ENCODE peak calls at places on chromosome 21, in eight cellular contexts. Q is suprapubic skin, E is breast epithelium, Y is HCT116, L is stomach, M is prostate gland, Z is GM12878, N is transverse colon. K is an unnamed sample.

GRCh38 chr21:32413697-32414578 is 1.4 kb downstream of the EVA1C start:
- DNase-seq in Q (peak; percentile 62), Y (no peak), Z (no peak), E (no peak), M (peak; percentile 39), N (peak; percentile 21), L (no peak), K (no peak)

GRCh38 chr21:38797470-38797869 is 8.3 kb upstream of the ETS2 start:
- DNase-seq in N (peak; percentile 61), L (no peak), Q (no peak), Z (no peak), E (no peak), M (no peak), Y (peak; percentile 65), K (no peak)

GRCh38 chr21:23601549-23601948 is 2005.7 kb downstream of the MRPL39 start:
- DNase-seq in L (no peak), Z (no peak), Q (no peak), M (no peak), N (no peak), Y (no peak), E (no peak), K (no peak)

GRCh38 chr21:37578471-37579126 is 212.0 kb downstream of the DYRK1A start:
- DNase-seq in Z (no peak), M (no peak), Y (no peak), Q (no peak), N (no peak), L (no peak), E (no peak), K (no peak)

GRCh38 chr21:38269567-38269917 is 12.8 kb downstream of the KCNJ15 start:
- DNase-seq in L (no peak), Y (no peak), Z (peak; percentile 87), Q (no peak), M (no peak), E (no peak), N (no peak), K (no peak)

GRCh38 chr21:14543983-14544382 is 2.1 kb downstream of the SAMSN1 start:
- DNase-seq in N (no peak), Y (no peak), L (no peak), Z (no peak), M (no peak), Q (no peak), E (no peak), K (no peak)

GRCh38 chr21:38277501-38278111 is 20.8 kb downstream of the KCNJ15 start:
- DNase-seq in Z (no peak), N (no peak), L (no peak), M (no peak), Y (no peak), Q (no peak), E (no peak), K (no peak)

GRCh38 chr21:38984568-38984967 is 178.8 kb downstream of the ETS2 start:
- DNase-seq in L (no peak), Y (no peak), M (no peak), Q (no peak), Z (no peak), E (no peak), N (no peak), K (no peak)

GRCh38 chr21:39610705-39611104 is 2.0 kb upstream of the B3GALT5 start:
- DNase-seq in L (no peak), Z (no peak), M (no peak), Q (no peak), Y (no peak), E (no peak), N (no peak), K (no peak)

GRCh38 chr21:38817371-38818335 is 11.9 kb downstream of the ETS2 start:
- DNase-seq in N (peak; percentile 47), M (no peak), Q (no peak), L (no peak), Z (no peak), Y (no peak), E (no peak), K (no peak)

GRCh38 chr21:41953831-41954653 is at the start of gene C2CD2:
- DNase-seq in M (no peak), Q (no peak), E (no peak), Z (no peak), N (peak; percentile 65), Y (no peak), L (peak; percentile 72), K (peak; percentile 84)

GRCh38 chr21:14569868-14570267 is 23.8 kb upstream of the SAMSN1 start:
- DNase-seq in E (no peak), M (no peak), Z (no peak), L (no peak), Q (no peak), N (no peak), Y (no peak), K (no peak)

GRCh38 chr21:31203371-31204054 is 140.5 kb downstream of the TIAM1 start:
- DNase-seq in Y (peak; percentile 18), Z (no peak), E (no peak), M (no peak), L (no peak), N (no peak), Q (no peak), K (no peak)

GRCh38 chr21:36522174-36522810 is 42.4 kb upstream of the CLDN14 start:
- DNase-seq in L (no peak), M (peak; percentile 42), N (no peak), E (no peak), Z (no peak), Y (no peak), Q (no peak), K (no peak)

GRCh38 chr21:36291509-36291908 is 28.5 kb upstream of the MORC3 start:
- DNase-seq in Q (no peak), M (no peak), Z (no peak), E (no peak), L (no peak), Y (no peak), N (no peak), K (no peak)

GRCh38 chr21:16211339-16212303 is 481.8 kb downstream of the USP25 start:
- DNase-seq in L (no peak), Z (no peak), M (no peak), Q (no peak), Y (no peak), E (no peak), N (no peak), K (no peak)

GRCh38 chr21:22889445-22889844 is 1891.2 kb downstream of the NCAM2 start:
- DNase-seq in N (no peak), Q (no peak), L (no peak), Z (no peak), Y (no peak), E (no peak), M (no peak), K (no peak)

GRCh38 chr21:14862794-14863720 is 201.7 kb downstream of the NRIP1 start:
- DNase-seq in L (no peak), M (no peak), Q (no peak), Y (no peak), E (no peak), Z (no peak), N (no peak), K (no peak)

GRCh38 chr21:29077651-29078090 is 4.2 kb upstream of the CCT8 start:
- DNase-seq in L (no peak), M (peak; percentile 26), Q (no peak), Y (no peak), E (no peak), N (no peak), Z (peak; percentile 45), K (no peak)

GRCh38 chr21:15064576-15065380 is at the start of gene NRIP1:
- DNase-seq in Q (peak; percentile 91), Y (no peak), L (peak; percentile 92), M (peak; percentile 89), Z (no peak), N (peak; percentile 93), E (peak; percentile 92), K (peak; percentile 62)

GRCh38 chr21:17769049-17769845 is 49.9 kb downstream of the C21orf91 start:
- DNase-seq in Q (no peak), N (no peak), Y (no peak), L (no peak), Z (no peak), E (no peak), M (no peak), K (no peak)

GRCh38 chr21:37041706-37042271 is 31.1 kb downstream of the PIGP start:
- DNase-seq in Q (no peak), M (no peak), E (no peak), Z (no peak), L (no peak), Y (no peak), N (no peak), K (no peak)

GRCh38 chr21:30718239-30718909 is at the start of gene KRTAP21-3:
- DNase-seq in N (no peak), E (no peak), Q (no peak), Y (peak; percentile 18), L (no peak), M (no peak), Z (no peak), K (no peak)

GRCh38 chr21:46052703-46053651 is 44.9 kb upstream of the COL6A2 start:
- DNase-seq in Q (peak; percentile 71), Z (no peak), Y (peak; percentile 33), L (no peak), M (no peak), E (no peak), N (no peak), K (no peak)
- TF ChIP-seq POLR2A in Q (no peak), Z (no peak), Y (no peak), L (no peak), M (no peak), E (no peak), N (no peak), K (no peak)

GRCh38 chr21:33641339-33642026 is at the start of gene CRYZL1:
- DNase-seq in N (peak; percentile 100), L (peak; percentile 100), Q (peak; percentile 100), Y (peak; percentile 99), Z (peak; percentile 96), E (peak; percentile 100), M (peak; percentile 100), K (peak; percentile 76)
- TF ChIP-seq POLR2AphosphoS5 in N (peak; percentile 76), L (peak; percentile 82), Q (no peak), Y (peak; percentile 89), Z (peak; percentile 75), E (no peak), M (peak; percentile 92), K (peak; percentile 73)

GRCh38 chr21:35208117-35208516 is 159.0 kb upstream of the RUNX1 start:
- DNase-seq in M (no peak), Y (no peak), E (no peak), Z (no peak), N (no peak), Q (no peak), L (no peak), K (no peak)

GRCh38 chr21:35208810-35209517 is 159.9 kb upstream of the RUNX1 start:
- DNase-seq in E (no peak), N (no peak), L (no peak), Y (no peak), Z (no peak), M (no peak), Q (no peak), K (no peak)

GRCh38 chr21:35204850-35205564 is 155.9 kb upstream of the RUNX1 start:
- DNase-seq in L (peak; percentile 90), Y (no peak), N (peak; percentile 47), Q (peak; percentile 73), Z (no peak), M (peak; percentile 21), E (no peak), K (no peak)

GRCh38 chr21:35206141-35207125 is 157.3 kb upstream of the RUNX1 start:
- DNase-seq in N (peak; percentile 44), L (peak; percentile 69), Y (no peak), Z (no peak), M (peak; percentile 16), Q (no peak), E (peak; percentile 61), K (no peak)

GRCh38 chr21:35207322-35207721 is 158.2 kb upstream of the RUNX1 start:
- DNase-seq in Z (no peak), Q (peak; percentile 61), L (no peak), E (no peak), Y (no peak), N (no peak), M (no peak), K (no peak)
- TF ChIP-seq POLR2A in Z (no peak), Q (no peak), L (no peak), E (no peak), Y (no peak), N (no peak), M (no peak), K (no peak)

GRCh38 chr21:46472246-46472645 is 13.6 kb downstream of the DIP2A start:
- DNase-seq in N (no peak), L (no peak), Q (no peak), E (no peak), Z (no peak), Y (no peak), M (no peak), K (no peak)
- TF ChIP-seq POLR2AphosphoS5 in N (no peak), L (no peak), Q (no peak), E (no peak), Z (no peak), Y (no peak), M (no peak), K (no peak)